ENCODE peak calls at places on chromosomes 13 and 19, in seven cellular contexts. X, D, R, C, Y, P and N are unnamed samples.
A peak's percentile ranks its signal among the peaks of the same experiment; 100 is the strongest.

GRCh38 chr19:46659151-46660007 is 1.6 kb downstream of the DACT3 start:
- DNase-seq in X (peak; percentile 59), D (no peak), R (peak; percentile 73), C (no peak), Y (no peak), P (no peak), N (no peak)

GRCh38 chr13:33089311-33089710 is 73.1 kb downstream of the KL start:
- DNase-seq in X (no peak), D (no peak), R (no peak), C (no peak), Y (no peak), P (no peak), N (no peak)

GRCh38 chr19:35710784-35711723 is 6.7 kb downstream of the ZBTB32 start:
- DNase-seq in X (no peak), D (no peak), R (no peak), C (no peak), Y (no peak), P (no peak), N (no peak)

GRCh38 chr13:102704238-102704750 is 9.4 kb upstream of the METTL21C start:
- DNase-seq in X (no peak), D (no peak), R (peak; percentile 22), C (no peak), Y (no peak), P (no peak), N (no peak)

GRCh38 chr13:75749407-75749806 is 113.3 kb downstream of the LMO7 start:
- DNase-seq in X (peak; percentile 60), D (peak; percentile 63), R (no peak), C (no peak), Y (peak; percentile 33), P (no peak), N (no peak)

GRCh38 chr13:38303816-38304215 is 45.8 kb upstream of the UFM1 start:
- DNase-seq in X (no peak), D (no peak), R (no peak), C (no peak), Y (no peak), P (no peak), N (no peak)

GRCh38 chr19:19599190-19599535 is 19.3 kb downstream of the PBX4 start:
- DNase-seq in X (no peak), D (no peak), R (no peak), C (no peak), Y (no peak), P (no peak), N (no peak)

GRCh38 chr13:33184131-33184485 is 101.4 kb downstream of the STARD13 start:
- DNase-seq in X (no peak), D (no peak), R (peak; percentile 54), C (no peak), Y (no peak), P (no peak), N (no peak)

GRCh38 chr19:36482876-36483275 is 6.5 kb downstream of the ZNF566 start:
- DNase-seq in X (no peak), D (no peak), R (no peak), C (no peak), Y (no peak), P (no peak), N (no peak)

GRCh38 chr13:33524086-33524485 is 238.5 kb upstream of the STARD13 start:
- DNase-seq in X (peak; percentile 92), D (no peak), R (no peak), C (no peak), Y (no peak), P (peak; percentile 83), N (no peak)

GRCh38 chr13:20749377-20749776 is 24.4 kb downstream of the EEF1AKMT1 start:
- DNase-seq in X (no peak), D (no peak), R (no peak), C (no peak), Y (no peak), P (no peak), N (no peak)

GRCh38 chr13:28356506-28357064 is 138.3 kb downstream of the FLT1 start:
- DNase-seq in X (peak; percentile 57), D (no peak), R (peak; percentile 26), C (no peak), Y (no peak), P (no peak), N (no peak)

GRCh38 chr19:39177736-39178135 is 19.0 kb upstream of the NCCRP1 start:
- DNase-seq in X (no peak), D (no peak), R (no peak), C (no peak), Y (no peak), P (no peak), N (no peak)

GRCh38 chr13:30408319-30409101 is 13.8 kb upstream of the UBE2L5 start:
- DNase-seq in X (peak; percentile 79), D (no peak), R (peak; percentile 98), C (peak; percentile 98), Y (peak; percentile 59), P (peak; percentile 31), N (peak; percentile 89)

GRCh38 chr19:33424181-33424580 is 50.7 kb downstream of the CEBPG start:
- DNase-seq in X (no peak), D (no peak), R (no peak), C (no peak), Y (no peak), P (no peak), N (no peak)

GRCh38 chr19:14113762-14114414 is 3.7 kb downstream of the PRKACA start:
- DNase-seq in X (no peak), D (no peak), R (peak; percentile 60), C (no peak), Y (no peak), P (no peak), N (peak; percentile 36)

GRCh38 chr13:106846571-106846970 is 278.6 kb upstream of the ARGLU1 start:
- DNase-seq in X (no peak), D (no peak), R (no peak), C (no peak), Y (no peak), P (no peak), N (no peak)

GRCh38 chr19:14139944-14140343 is 3.6 kb upstream of the ASF1B start:
- DNase-seq in X (peak; percentile 91), D (no peak), R (no peak), C (no peak), Y (no peak), P (peak; percentile 75), N (no peak)

GRCh38 chr13:112444001-112444311 is 67.8 kb downstream of the SPACA7 start:
- DNase-seq in X (peak; percentile 49), D (peak; percentile 76), R (peak; percentile 82), C (peak; percentile 79), Y (peak; percentile 88), P (peak; percentile 24), N (peak; percentile 12)

GRCh38 chr19:8396563-8397203 is 6.5 kb downstream of the RAB11B start:
- DNase-seq in X (peak; percentile 57), D (no peak), R (peak; percentile 77), C (peak; percentile 76), Y (no peak), P (peak; percentile 30), N (peak; percentile 56)

GRCh38 chr19:10809693-10810285 is 26.2 kb downstream of the TMED1 start:
- DNase-seq in X (no peak), D (no peak), R (no peak), C (no peak), Y (no peak), P (no peak), N (no peak)

GRCh38 chr13:94128430-94128829 is 351.1 kb downstream of the DCT start:
- DNase-seq in X (no peak), D (no peak), R (peak; percentile 45), C (no peak), Y (no peak), P (no peak), N (no peak)

GRCh38 chr19:6212403-6213265 is 67.1 kb downstream of the MLLT1 start:
- DNase-seq in X (no peak), D (no peak), R (no peak), C (peak; percentile 38), Y (no peak), P (no peak), N (no peak)

GRCh38 chr13:100514788-100515409 is 73.7 kb downstream of the GGACT start:
- DNase-seq in X (peak; percentile 78), D (peak; percentile 47), R (peak; percentile 76), C (peak; percentile 84), Y (peak; percentile 91), P (peak; percentile 57), N (peak; percentile 65)

GRCh38 chr13:47621931-47622330 is 379.1 kb downstream of the SUCLA2 start:
- DNase-seq in X (no peak), D (no peak), R (no peak), C (no peak), Y (no peak), P (no peak), N (no peak)

GRCh38 chr19:18659281-18660050 is 22.6 kb downstream of the KLHL26 start:
- DNase-seq in X (peak; percentile 51), D (no peak), R (no peak), C (no peak), Y (no peak), P (no peak), N (no peak)

GRCh38 chr19:50275577-50276368 is 53.4 kb downstream of the KCNC3 start:
- DNase-seq in X (no peak), D (no peak), R (no peak), C (no peak), Y (no peak), P (no peak), N (no peak)

GRCh38 chr19:33248954-33249613 is 23.4 kb upstream of the SLC7A10 start:
- DNase-seq in X (no peak), D (no peak), R (peak; percentile 21), C (no peak), Y (no peak), P (no peak), N (no peak)

GRCh38 chr13:27044837-27045570 is 126.6 kb downstream of the USP12 start:
- DNase-seq in X (peak; percentile 29), D (no peak), R (no peak), C (no peak), Y (no peak), P (no peak), N (no peak)